ENCODE peak calls at places on chromosome 18, in six cellular contexts. Y is activated CD8-positive, alpha-beta T cell treated with anti-CD3 and anti-CD28 coated beads for 36 hours; C is stromal cell of bone marrow; G is GM23338; K is testis; N is AG08395. F is an unnamed sample.

GRCh38 chr18:55586841-55587240 is 1.2 kb downstream of the TCF4 start:
- DNase-seq in Y (no peak), C (no peak), G (no peak), K (no peak), N (peak; percentile 33), F (no peak)

GRCh38 chr18:77208969-77209368 is 40.7 kb upstream of the GALR1 start:
- DNase-seq in Y (peak; percentile 41), C (no peak), G (no peak), K (no peak), N (peak; percentile 15), F (peak; percentile 44)

GRCh38 chr18:55031576-55031975 is 72.3 kb upstream of the CCDC68 start:
- DNase-seq in Y (no peak), C (no peak), G (no peak), K (no peak), N (no peak), F (no peak)

GRCh38 chr18:62717059-62717849 is 1.9 kb downstream of the PHLPP1 start:
- DNase-seq in Y (peak; percentile 59), C (peak; percentile 25), G (peak; percentile 70), K (peak; percentile 48), N (peak; percentile 34), F (no peak)

GRCh38 chr18:7366597-7366996 is 135.7 kb downstream of the LRRC30 start:
- DNase-seq in Y (no peak), C (no peak), G (no peak), K (no peak), N (no peak), F (no peak)

GRCh38 chr18:11993264-11993916 is 12.1 kb downstream of the IMPA2 start:
- DNase-seq in Y (no peak), C (no peak), G (no peak), K (no peak), N (no peak), F (no peak)

GRCh38 chr18:62437520-62438329 is 85.1 kb upstream of the ZCCHC2 start:
- DNase-seq in Y (no peak), C (no peak), G (no peak), K (peak; percentile 26), N (peak; percentile 19), F (no peak)

GRCh38 chr18:21110667-21111350 is 804 bp downstream of the ROCK1 start:
- DNase-seq in Y (peak; percentile 77), C (no peak), G (peak; percentile 63), K (peak; percentile 44), N (no peak), F (peak; percentile 64)

GRCh38 chr18:74589021-74589420 is 8.6 kb upstream of the ZNF407 start:
- DNase-seq in Y (no peak), C (no peak), G (no peak), K (no peak), N (no peak), F (no peak)

GRCh38 chr18:9669016-9669415 is 39.1 kb upstream of the RAB31 start:
- DNase-seq in Y (no peak), C (no peak), G (no peak), K (no peak), N (no peak), F (no peak)

GRCh38 chr18:45197526-45197970 is 417.7 kb upstream of the SLC14A2 start:
- DNase-seq in Y (peak; percentile 25), C (peak; percentile 15), G (peak; percentile 2), K (no peak), N (no peak), F (no peak)

GRCh38 chr18:74902170-74902465 is 304.4 kb downstream of the ZNF407 start:
- DNase-seq in Y (no peak), C (no peak), G (no peak), K (no peak), N (no peak), F (no peak)

GRCh38 chr18:12361770-12362378 is 15.2 kb downstream of the AFG3L2 start:
- DNase-seq in Y (no peak), C (no peak), G (no peak), K (peak; percentile 28), N (no peak), F (no peak)

GRCh38 chr18:10195529-10195928 is 258.9 kb upstream of the APCDD1 start:
- DNase-seq in Y (no peak), C (no peak), G (no peak), K (no peak), N (no peak), F (no peak)

GRCh38 chr18:73752965-73753364 is 394.7 kb downstream of the FBXO15 start:
- DNase-seq in Y (no peak), C (no peak), G (no peak), K (no peak), N (no peak), F (no peak)

GRCh38 chr18:967037-967576 is 62.4 kb downstream of the ADCYAP1 start:
- DNase-seq in Y (no peak), C (no peak), G (no peak), K (no peak), N (no peak), F (no peak)

GRCh38 chr18:33034941-33035340 is 262.1 kb upstream of the KLHL14 start:
- DNase-seq in Y (no peak), C (peak; percentile 68), G (no peak), K (no peak), N (no peak), F (no peak)

GRCh38 chr18:35818353-35818667 is 154.2 kb upstream of the RMP24 start:
- DNase-seq in Y (no peak), C (no peak), G (no peak), K (no peak), N (no peak), F (no peak)

GRCh38 chr18:12376034-12376717 is 851 bp downstream of the AFG3L2 start:
- DNase-seq in Y (peak; percentile 17), C (no peak), G (peak; percentile 34), K (peak; percentile 35), N (no peak), F (no peak)

GRCh38 chr18:71529708-71530303 is 1014.3 kb downstream of the CBLN2 start:
- DNase-seq in Y (no peak), C (peak; percentile 2), G (no peak), K (no peak), N (no peak), F (no peak)

GRCh38 chr18:48739266-48740067 is 200.6 kb downstream of the CTIF start:
- DNase-seq in Y (no peak), C (no peak), G (no peak), K (no peak), N (no peak), F (no peak)

GRCh38 chr18:75005622-75006021 is 203.3 kb downstream of the PTGR3 start:
- DNase-seq in Y (no peak), C (no peak), G (no peak), K (no peak), N (peak; percentile 4), F (no peak)

GRCh38 chr18:25810736-25811135 is 279.7 kb downstream of the SS18 start:
- DNase-seq in Y (no peak), C (no peak), G (no peak), K (no peak), N (no peak), F (no peak)

GRCh38 chr18:10094154-10094553 is 180.3 kb downstream of the VAPA start:
- DNase-seq in Y (no peak), C (no peak), G (no peak), K (no peak), N (peak; percentile 11), F (no peak)

GRCh38 chr18:10946058-10946457 is 203.3 kb downstream of the PIEZO2 start:
- DNase-seq in Y (no peak), C (no peak), G (no peak), K (no peak), N (no peak), F (no peak)

GRCh38 chr18:77063256-77063655 is 69.3 kb downstream of the MBP start:
- DNase-seq in Y (peak; percentile 93), C (no peak), G (peak; percentile 35), K (no peak), N (no peak), F (peak; percentile 92)

GRCh38 chr18:75880913-75881504 is 453.5 kb upstream of the SMIM21 start:
- DNase-seq in Y (no peak), C (no peak), G (no peak), K (no peak), N (no peak), F (no peak)

GRCh38 chr18:48157956-48158355 is 227.5 kb upstream of the SMAD2 start:
- DNase-seq in Y (no peak), C (no peak), G (no peak), K (no peak), N (no peak), F (no peak)

GRCh38 chr18:79926715-79927596 is 24.5 kb downstream of the SLC66A2 start:
- DNase-seq in Y (no peak), C (no peak), G (no peak), K (peak; percentile 12), N (no peak), F (no peak)

GRCh38 chr18:49189772-49190171 is 239.0 kb upstream of the SMAD7 start:
- DNase-seq in Y (no peak), C (no peak), G (no peak), K (no peak), N (peak; percentile 38), F (no peak)

GRCh38 chr18:30454920-30455319 is 587.6 kb downstream of the DSC3 start:
- DNase-seq in Y (no peak), C (no peak), G (no peak), K (no peak), N (no peak), F (no peak)

GRCh38 chr18:34999734-35000397 is 41.3 kb upstream of the MAPRE2 start:
- DNase-seq in Y (no peak), C (no peak), G (peak; percentile 25), K (no peak), N (no peak), F (no peak)

GRCh38 chr18:374735-375168 is 106.9 kb upstream of the THOC1 start:
- DNase-seq in Y (no peak), C (no peak), G (no peak), K (peak; percentile 24), N (peak; percentile 10), F (no peak)

GRCh38 chr18:78640596-78640995 is 339.0 kb upstream of the SALL3 start:
- DNase-seq in Y (no peak), C (no peak), G (no peak), K (no peak), N (no peak), F (peak; percentile 63)

GRCh38 chr18:61935362-61935761 is 42.6 kb upstream of the RNF152 start:
- DNase-seq in Y (no peak), C (no peak), G (no peak), K (no peak), N (no peak), F (no peak)

GRCh38 chr18:52392160-52392559 is 52.2 kb downstream of the DCC start:
- DNase-seq in Y (no peak), C (no peak), G (no peak), K (no peak), N (no peak), F (no peak)

GRCh38 chr18:79687806-79688205 is 8.2 kb downstream of the CTDP1 start:
- DNase-seq in Y (no peak), C (no peak), G (no peak), K (no peak), N (no peak), F (no peak)

GRCh38 chr18:59386909-59387515 is 27.9 kb upstream of the LMAN1 start:
- DNase-seq in Y (no peak), C (no peak), G (peak; percentile 39), K (no peak), N (no peak), F (no peak)

GRCh38 chr18:57624988-57625387 is 3.4 kb upstream of the NARS1 start:
- DNase-seq in Y (no peak), C (no peak), G (no peak), K (no peak), N (peak; percentile 63), F (no peak)

F was measured in Jurkat, Clone E6-1.